ENCODE peak calls at places on chromosomes 4 and X, in six cellular contexts. C is Right ventricle myocardium superior; W is IMR-90; A is activated T-cell treated with anti-CD3 and anti-CD28 coated beads, Interleukin-2, amount 50 U/mL, for 24 hours; U is non-pigmented ciliary epithelial cell; Q is stimulated activated naive B cell treated with anti-CD40 and anti-IgM and Interleukin-4, amounts not matched to agents 10 μg/mL and 1 μg/mL and 100 μg/mL, for 72 hours. T is an unnamed sample.

GRCh38 chr4:139835006-139835405 is 169.4 kb downstream of the MGST2 start:
- DNase-seq in C (no peak), W (peak), A (no peak), U (no peak), Q (no peak), T (no peak)

GRCh38 chrX:7904557-7904956 is 22.7 kb downstream of the PNPLA4 start:
- DNase-seq in C (no peak), W (peak), A (no peak), U (no peak), Q (no peak), T (peak)

GRCh38 chr4:139783761-139784484 is 118.3 kb downstream of the MGST2 start:
- DNase-seq in C (no peak), W (no peak), A (no peak), U (no peak), Q (no peak), T (no peak)

GRCh38 chrX:148500428-148501120 is at the start of gene AFF2:
- DNase-seq in C (peak), W (no peak), A (peak), U (no peak), Q (peak), T (peak)

GRCh38 chr4:56817840-56818491 is 3.5 kb downstream of the SPINK2 start:
- DNase-seq in C (no peak), W (no peak), A (peak), U (no peak), Q (peak), T (no peak)

GRCh38 chr4:173769568-173769967 is 239.5 kb upstream of the HAND2 start:
- DNase-seq in C (no peak), W (peak), A (no peak), U (no peak), Q (no peak), T (no peak)

GRCh38 chrX:124211312-124211942 is 121.0 kb upstream of the TEX13D start:
- DNase-seq in C (no peak), W (peak), A (no peak), U (no peak), Q (no peak), T (peak)

GRCh38 chrX:139924696-139925094 is 8.2 kb downstream of the ATP11C start:
- DNase-seq in C (no peak), W (no peak), A (no peak), U (no peak), Q (no peak), T (no peak)

GRCh38 chrX:69137371-69137881 is 27.8 kb downstream of the PJA1 start:
- DNase-seq in C (peak), W (peak), A (no peak), U (no peak), Q (no peak), T (peak)

GRCh38 chr4:186061919-186062318 is 7.0 kb upstream of the TLR3 start:
- DNase-seq in C (no peak), W (no peak), A (no peak), U (no peak), Q (no peak), T (no peak)

GRCh38 chrX:106698693-106699092 is 27.8 kb upstream of the RNF128 start:
- DNase-seq in C (no peak), W (peak), A (no peak), U (no peak), Q (no peak), T (peak)

GRCh38 chr4:38193464-38193863 is 233.3 kb downstream of the PTTG2 start:
- DNase-seq in C (no peak), W (no peak), A (no peak), U (no peak), Q (no peak), T (no peak)